ENCODE peak calls at places on chromosomes 6 and 20, in nine cellular contexts. H, G, Q, B, T, W, N, J and F are unnamed samples.
A peak's percentile ranks its signal among the peaks of the same experiment; 100 is the strongest.

GRCh38 chr20:24695529-24696225 is 226.2 kb downstream of the SYNDIG1 start:
- DNase-seq in H (no peak), G (no peak), Q (no peak), B (no peak), T (no peak), W (no peak), N (no peak), J (no peak), F (peak; percentile 32)

GRCh38 chr6:67129780-67130179 is 1422.8 kb upstream of the EYS start:
- DNase-seq in H (no peak), G (no peak), Q (no peak), B (no peak), T (peak; percentile 3), W (no peak), N (no peak), J (no peak), F (no peak)

GRCh38 chr20:38435555-38435939 is 419 bp upstream of the SNHG17 start:
- DNase-seq in H (no peak), G (no peak), Q (no peak), B (no peak), T (peak; percentile 68), W (no peak), N (no peak), J (no peak), F (no peak)

GRCh38 chr20:25987073-25987927 is 290.6 kb upstream of the ZNF337 start:
- DNase-seq in H (no peak), G (peak; percentile 43), Q (no peak), B (no peak), T (peak; percentile 63), W (no peak), N (peak; percentile 27), J (no peak), F (no peak)

GRCh38 chr6:7242835-7243187 is 70.2 kb downstream of the SSR1 start:
- DNase-seq in H (no peak), G (no peak), Q (no peak), B (no peak), T (no peak), W (no peak), N (no peak), J (no peak), F (peak; percentile 55)

GRCh38 chr6:162069995-162070394 is 657.6 kb downstream of the PRKN start:
- DNase-seq in H (no peak), G (no peak), Q (no peak), B (no peak), T (peak; percentile 30), W (no peak), N (no peak), J (no peak), F (no peak)

GRCh38 chr20:43969069-43969468 is 54.4 kb downstream of the TOX2 start:
- DNase-seq in H (no peak), G (no peak), Q (no peak), B (no peak), T (no peak), W (no peak), N (no peak), J (no peak), F (no peak)

GRCh38 chr6:80316655-80317332 is 210.3 kb downstream of the BCKDHB start:
- DNase-seq in H (no peak), G (no peak), Q (no peak), B (no peak), T (peak; percentile 1), W (no peak), N (no peak), J (no peak), F (no peak)

DNA sequence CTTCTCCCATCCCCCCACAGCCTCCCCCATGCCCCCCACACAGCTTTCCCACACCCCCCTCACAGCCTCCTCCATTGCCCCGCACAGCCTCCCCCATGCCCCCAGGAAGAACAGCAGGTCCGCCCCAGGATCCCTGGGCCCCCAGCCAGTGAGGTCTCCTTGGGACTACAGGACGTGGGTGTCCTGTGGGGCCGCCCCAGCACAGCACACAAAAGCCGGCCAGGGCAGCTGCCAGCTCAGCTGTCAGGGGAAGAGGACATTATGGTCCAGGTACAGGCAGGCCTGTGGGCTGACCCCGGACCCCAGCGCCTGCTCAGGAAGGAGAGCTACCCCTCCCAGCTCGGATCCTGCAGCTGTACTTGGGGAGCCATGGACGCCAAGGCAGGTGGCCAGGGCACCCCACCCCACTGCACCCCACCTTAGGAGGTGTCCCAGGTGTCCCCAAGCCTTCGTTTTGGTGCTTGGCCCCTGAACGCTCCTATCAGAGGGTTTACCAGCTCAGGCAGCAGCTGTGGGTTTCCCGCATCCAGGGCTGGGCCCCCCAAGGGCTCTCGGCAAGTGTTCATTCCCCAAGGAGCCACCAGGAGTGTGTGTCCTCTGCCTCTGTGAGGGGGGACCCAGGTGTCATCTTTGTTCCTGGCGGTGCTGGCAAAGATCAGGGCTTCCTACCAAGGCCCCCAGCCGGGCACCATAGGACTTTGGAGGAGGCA is 42.3 kb upstream of the GATA5 start:
- DNase-seq in H (no peak), G (no peak), Q (no peak), B (no peak), T (no peak), W (no peak), N (no peak), J (no peak), F (no peak)
- H3K9me3 ChIP-seq in H (no peaks in the 10 kb centered on the region), G (no peaks in the 10 kb centered on the region), Q (no peaks in the 10 kb centered on the region), B (no peaks in the 10 kb centered on the region), T (no peaks in the 10 kb centered on the region), W (no peaks in the 10 kb centered on the region), N (no peaks in the 10 kb centered on the region), J (no peaks in the 10 kb centered on the region), F (no peaks in the 10 kb centered on the region)

GRCh38 chr20:1895674-1896496 is 678 bp downstream of the SIRPA start:
- DNase-seq in H (peak; percentile 62), G (no peak), Q (no peak), B (no peak), T (peak; percentile 39), W (no peak), N (no peak), J (no peak), F (no peak)

GRCh38 chr20:1894471-1894950 is 696 bp upstream of the SIRPA start:
- DNase-seq in H (no peak), G (peak; percentile 54), Q (no peak), B (no peak), T (peak; percentile 82), W (no peak), N (peak; percentile 59), J (peak; percentile 57), F (peak; percentile 86)

GRCh38 chr20:1892122-1892385 is 3.2 kb upstream of the SIRPA start:
- DNase-seq in H (no peak), G (no peak), Q (no peak), B (no peak), T (no peak), W (no peak), N (no peak), J (no peak), F (no peak)

GRCh38 chr20:1894951-1895673 is at the start of gene SIRPA:
- DNase-seq in H (peak; percentile 64), G (peak; percentile 74), Q (peak; percentile 37), B (no peak), T (peak; percentile 84), W (no peak), N (peak; percentile 49), J (peak; percentile 45), F (peak; percentile 81)

GRCh38 chr20:1893721-1894470 is 1.3 kb upstream of the SIRPA start:
- DNase-seq in H (peak; percentile 65), G (peak; percentile 39), Q (peak; percentile 41), B (no peak), T (no peak), W (no peak), N (no peak), J (no peak), F (no peak)
- H3K4me3 ChIP-seq in H (peak overlapping the region; percentile 72), G (peak overlapping the region; percentile 70), Q (peak overlapping the region; percentile 67), B (peak overlapping the region; percentile 97), T (peak overlapping the region; percentile 70), W (peak overlapping the region; percentile 67), N (peak overlapping the region; percentile 61), J (peak overlapping the region; percentile 74), F (peak overlapping the region; percentile 82)

GRCh38 chr20:34232494-34233087 is 8.6 kb upstream of the ASIP start:
- DNase-seq in H (no peak), G (no peak), Q (no peak), B (no peak), T (no peak), W (no peak), N (no peak), J (no peak), F (no peak)

GRCh38 chr20:34233687-34234086 is 7.5 kb upstream of the ASIP start:
- DNase-seq in H (no peak), G (no peak), Q (no peak), B (no peak), T (no peak), W (no peak), N (no peak), J (no peak), F (no peak)

GRCh38 chr20:34237942-34238341 is 3.3 kb upstream of the ASIP start:
- DNase-seq in H (no peak), G (no peak), Q (no peak), B (no peak), T (no peak), W (no peak), N (no peak), J (no peak), F (no peak)

GRCh38 chr20:34231634-34232033 is 9.6 kb upstream of the ASIP start:
- DNase-seq in H (no peak), G (no peak), Q (no peak), B (no peak), T (no peak), W (no peak), N (no peak), J (no peak), F (no peak)

DNA sequence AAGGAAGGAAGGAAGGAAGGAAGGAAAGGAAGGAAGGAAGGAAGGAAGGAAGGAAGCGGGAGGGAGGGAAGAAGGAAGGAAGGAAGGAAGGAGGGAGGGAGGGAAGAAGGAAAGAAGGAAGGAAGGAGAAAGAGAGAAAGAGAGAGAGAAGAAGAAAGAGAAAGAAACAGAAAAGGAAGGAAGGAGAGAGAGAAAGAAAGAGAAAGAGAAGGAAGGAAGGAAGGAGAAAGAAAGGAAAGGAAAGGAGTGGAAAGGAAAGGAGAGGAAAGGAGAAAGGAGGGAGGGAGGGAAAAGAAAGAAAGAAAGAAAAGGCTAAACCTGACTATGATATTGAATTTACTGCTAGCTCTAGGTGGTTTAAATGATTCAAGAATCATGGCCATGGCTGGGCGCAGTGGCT is 5.3 kb upstream of the ASIP start:
- DNase-seq in H (no peak), G (no peak), Q (no peak), B (no peak), T (no peak), W (no peak), N (no peak), J (no peak), F (no peak)
- H3K9me3 ChIP-seq in H (no peaks in the 10 kb centered on the region), G (peaks cover 15% of the 10 kb centered on the region), Q (no peaks in the 10 kb centered on the region), B (peaks cover 13% of the 10 kb centered on the region), T (no peaks in the 10 kb centered on the region), W (peaks cover 28% of the 10 kb centered on the region), N (peaks cover 19% of the 10 kb centered on the region), J (no peaks in the 10 kb centered on the region), F (peaks cover 12% of the 10 kb centered on the region)

GRCh38 chr20:47350691-47351545 is 5.6 kb downstream of the ZMYND8 start:
- DNase-seq in H (no peak), G (no peak), Q (no peak), B (no peak), T (no peak), W (no peak), N (no peak), J (no peak), F (no peak)

GRCh38 chr20:47350181-47350550 is 6.3 kb downstream of the ZMYND8 start:
- DNase-seq in H (no peak), G (no peak), Q (no peak), B (no peak), T (no peak), W (no peak), N (no peak), J (no peak), F (no peak)

GRCh38 chr20:47352332-47353223 is 3.9 kb downstream of the ZMYND8 start:
- DNase-seq in H (no peak), G (peak; percentile 43), Q (no peak), B (no peak), T (peak; percentile 73), W (no peak), N (peak; percentile 32), J (no peak), F (no peak)

GRCh38 chr20:47353224-47353696 is 3.2 kb downstream of the ZMYND8 start:
- DNase-seq in H (no peak), G (no peak), Q (no peak), B (no peak), T (no peak), W (no peak), N (no peak), J (no peak), F (no peak)

GRCh38 chr20:47351643-47352331 is 4.7 kb downstream of the ZMYND8 start:
- DNase-seq in H (no peak), G (no peak), Q (no peak), B (no peak), T (no peak), W (no peak), N (no peak), J (no peak), F (no peak)
- H3K4me3 ChIP-seq in H (no peak overlapping the region), G (peak overlapping the region; percentile 33), Q (peak overlapping the region; percentile 38), B (peak overlapping the region; percentile 10), T (peak overlapping the region; percentile 6), W (peak overlapping the region; percentile 10), N (no peak overlapping the region), J (peak overlapping the region; percentile 25), F (peak overlapping the region; percentile 31)